ENCODE peak calls at places on chromosomes 11 and 22, in six cellular contexts. X is IMR-90, I is PC-3, A is colonic mucosa, W is neural progenitor cell, J is fibroblast of lung. K is an unnamed sample.

GRCh38 chr11:61603667-61604066 is 22.8 kb upstream of the SYT7 start:
- DNase-seq in X (no peak), I (no peak), A (no peak), W (no peak), J (no peak), K (no peak)

GRCh38 chr22:37303821-37304274 is 21.5 kb downstream of the CYTH4 start:
- DNase-seq in X (peak), I (peak), A (no peak), W (no peak), J (peak), K (peak)

GRCh38 chr11:130106381-130106780 is 36.7 kb downstream of the APLP2 start:
- DNase-seq in X (no peak), I (no peak), A (no peak), W (no peak), J (no peak), K (no peak)

GRCh38 chr11:126118806-126119205 is 56.1 kb upstream of the CDON start:
- DNase-seq in X (no peak), I (no peak), A (no peak), W (no peak), J (no peak), K (no peak)

GRCh38 chr22:36329217-36330078 is 58.3 kb downstream of the MYH9 start:
- DNase-seq in X (peak), I (peak), A (peak), W (peak), J (peak), K (peak)

GRCh38 chr11:31809857-31810778 is 1.0 kb downstream of the PAX6 start:
- DNase-seq in X (peak), I (peak), A (no peak), W (peak), J (peak), K (peak)

GRCh38 chr11:44506375-44507016 is 59.0 kb upstream of the CD82 start:
- DNase-seq in X (no peak), I (peak), A (no peak), W (no peak), J (no peak), K (no peak)

GRCh38 chr11:120543816-120544215 is 32.3 kb downstream of the GRIK4 start:
- DNase-seq in X (no peak), I (no peak), A (no peak), W (no peak), J (no peak), K (no peak)

GRCh38 chr11:12005476-12005875 is 3.0 kb downstream of the DKK3 start:
- DNase-seq in X (peak), I (peak), A (no peak), W (no peak), J (peak), K (peak)

GRCh38 chr11:131056036-131056435 is 139.8 kb upstream of the SNX19 start:
- DNase-seq in X (no peak), I (no peak), A (no peak), W (no peak), J (no peak), K (no peak)

GRCh38 chr11:78946945-78947914 is 372.6 kb upstream of the NARS2 start:
- DNase-seq in X (no peak), I (peak), A (no peak), W (no peak), J (no peak), K (no peak)

GRCh38 chr11:47766363-47767227 is 546 bp downstream of the FNBP4 start:
- DNase-seq in X (peak), I (peak), A (peak), W (peak), J (peak), K (peak)

GRCh38 chr11:116035972-116036371 is 531.8 kb upstream of the CADM1 start:
- DNase-seq in X (no peak), I (no peak), A (no peak), W (no peak), J (no peak), K (no peak)

GRCh38 chr11:115656684-115657083 is 152.5 kb upstream of the CADM1 start:
- DNase-seq in X (no peak), I (no peak), A (peak), W (no peak), J (no peak), K (no peak)

GRCh38 chr11:9203715-9204311 is 61.3 kb downstream of the DENND5A start:
- DNase-seq in X (no peak), I (no peak), A (no peak), W (peak), J (no peak), K (no peak)

GRCh38 chr22:33440756-33441155 is 382.6 kb upstream of the SYN3 start:
- DNase-seq in X (no peak), I (no peak), A (no peak), W (no peak), J (peak), K (no peak)

GRCh38 chr22:29457730-29458129 is 19.3 kb downstream of the RFPL1 start:
- DNase-seq in X (peak), I (peak), A (peak), W (peak), J (peak), K (peak)

GRCh38 chr11:97607301-97608000 is 1217.6 kb downstream of the JRKL start:
- DNase-seq in X (no peak), I (no peak), A (no peak), W (no peak), J (peak), K (no peak)

GRCh38 chr11:69449320-69450063 is 32.0 kb upstream of the LINC01488 start:
- DNase-seq in X (peak), I (no peak), A (no peak), W (no peak), J (peak), K (peak)

GRCh38 chr11:26044389-26044788 is 287.5 kb upstream of the ANO3 start:
- DNase-seq in X (no peak), I (no peak), A (no peak), W (no peak), J (no peak), K (no peak)

GRCh38 chr11:41301023-41301422 is 158.4 kb downstream of the LRRC4C start:
- DNase-seq in X (no peak), I (peak), A (no peak), W (no peak), J (no peak), K (no peak)

GRCh38 chr11:67252831-67253239 is 13.4 kb upstream of the GRK2 start:
- DNase-seq in X (peak), I (peak), A (no peak), W (peak), J (peak), K (peak)

GRCh38 chr11:106424111-106424510 is 346.6 kb downstream of the AASDHPPT start:
- DNase-seq in X (peak), I (peak), A (no peak), W (no peak), J (peak), K (peak)

GRCh38 chr11:119222308-119222707 is 16.2 kb downstream of the CBL start:
- DNase-seq in X (peak), I (peak), A (no peak), W (no peak), J (peak), K (peak)

GRCh38 chr22:45617948-45618347 is 53.7 kb upstream of the ATXN10 start:
- DNase-seq in X (no peak), I (no peak), A (no peak), W (no peak), J (no peak), K (no peak)

GRCh38 chr11:64765841-64766682 is 6.3 kb upstream of the PYGM start:
- DNase-seq in X (no peak), I (no peak), A (no peak), W (no peak), J (no peak), K (no peak)

GRCh38 chr22:27019827-27020226 is 362.4 kb downstream of the MIAT start:
- DNase-seq in X (no peak), I (no peak), A (no peak), W (no peak), J (no peak), K (no peak)

GRCh38 chr22:35915477-35916013 is 113.1 kb downstream of the RBFOX2 start:
- DNase-seq in X (peak), I (peak), A (no peak), W (peak), J (peak), K (peak)

GRCh38 chr11:113974741-113975470 is at the start of gene HTR3A:
- DNase-seq in X (no peak), I (peak), A (peak), W (peak), J (peak), K (peak)

DNA sequence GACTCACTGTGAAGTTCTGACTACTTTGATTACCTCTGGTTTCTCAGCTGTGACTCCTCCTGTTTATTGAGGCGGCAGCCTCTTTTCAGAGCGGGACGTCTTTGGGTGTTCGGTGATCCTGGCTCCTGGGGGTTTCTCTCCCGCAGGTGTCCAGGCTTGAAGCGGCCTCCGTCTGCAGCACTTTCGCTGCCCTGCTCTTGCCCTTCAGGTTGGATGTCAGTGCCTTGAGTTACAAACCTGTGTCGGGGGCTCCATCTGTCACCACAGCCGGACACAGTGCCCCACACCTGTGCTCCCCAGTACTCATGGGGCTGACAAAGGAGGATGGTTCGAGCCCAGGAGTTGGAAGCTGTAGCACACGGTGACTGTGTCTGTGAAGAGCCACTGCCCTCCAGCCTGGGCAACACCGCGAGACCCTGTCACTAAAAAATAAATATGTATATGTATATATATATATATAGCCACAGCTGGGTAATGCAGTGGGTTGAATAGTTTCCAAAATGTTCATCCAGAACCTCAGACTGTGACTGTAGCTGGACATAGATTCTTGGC is 104.1 kb downstream of the BRD1 start:
- DNase-seq in X (no peak), I (no peak), A (no peak), W (no peak), J (no peak), K (no peak)
- H3K9ac ChIP-seq in X (no peak), I (no peak), A (no peak), W (no peak), J (no peak), K (no peak)

DNA sequence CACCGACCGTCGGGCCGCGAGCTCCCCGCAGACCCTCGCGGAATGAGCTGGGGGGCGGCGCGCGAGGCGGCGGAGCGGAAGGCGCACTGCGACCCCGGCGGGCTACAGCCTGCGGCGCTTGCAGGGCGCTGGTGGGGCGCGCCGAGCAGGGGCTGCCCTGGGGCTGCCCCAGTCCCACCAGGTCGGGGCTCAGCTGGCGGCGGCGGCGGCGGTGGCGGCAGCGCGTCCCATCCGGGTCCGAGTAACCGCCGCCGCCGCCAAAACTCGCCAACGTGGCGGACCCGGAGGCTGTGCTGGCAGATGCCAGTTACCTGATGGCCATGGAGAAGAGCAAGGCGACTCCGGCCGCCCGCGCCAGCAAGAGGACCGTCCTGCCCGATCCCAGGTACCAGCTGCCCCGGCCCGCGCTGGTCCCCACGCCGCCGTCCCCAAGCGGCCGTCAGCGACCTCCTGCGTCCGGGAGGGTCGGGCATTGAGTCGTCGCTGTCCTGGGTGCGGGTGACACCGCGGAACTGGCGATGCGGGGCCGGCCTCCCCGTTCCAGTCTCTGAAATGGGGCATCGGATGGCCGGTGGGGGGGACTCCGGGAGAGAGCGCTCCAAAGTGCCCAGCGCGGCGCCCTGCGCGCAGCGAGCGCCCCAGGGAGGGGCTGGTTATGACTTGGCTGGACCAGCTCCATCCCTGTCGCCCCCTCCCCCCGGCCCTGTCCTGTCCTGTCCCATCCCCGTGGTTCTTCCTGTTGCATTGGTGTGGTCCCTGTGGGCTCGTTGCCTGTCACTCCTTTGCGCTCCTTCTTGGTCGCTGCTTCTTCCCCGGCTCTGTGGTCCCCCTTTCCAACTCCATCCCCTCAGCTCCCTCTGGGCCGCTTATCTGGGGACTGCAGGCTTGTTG is 63.5 kb downstream of the CRYBB2 start:
- DNase-seq in X (no peak), I (no peak), A (no peak), W (peak), J (no peak), K (no peak)
- H3K9ac ChIP-seq in X (no peak), I (no peak), A (no peak), W (no peak), J (no peak), K (no peak)

GRCh38 chr11:1448166-1448825 is 38.3 kb downstream of the MOB2 start:
- DNase-seq in X (no peak), I (no peak), A (no peak), W (no peak), J (no peak), K (no peak)
- H3K9ac ChIP-seq in X (no peak), I (no peak), A (no peak), W (no peak), J (no peak), K (no peak)

GRCh38 chr22:22957090-22957489 is 69.5 kb downstream of the IGLL5 start:
- DNase-seq in X (no peak), I (no peak), A (no peak), W (no peak), J (no peak), K (no peak)
- H3K9ac ChIP-seq in X (no peak), I (no peak), A (no peak), W (no peak), J (no peak), K (no peak)

DNA sequence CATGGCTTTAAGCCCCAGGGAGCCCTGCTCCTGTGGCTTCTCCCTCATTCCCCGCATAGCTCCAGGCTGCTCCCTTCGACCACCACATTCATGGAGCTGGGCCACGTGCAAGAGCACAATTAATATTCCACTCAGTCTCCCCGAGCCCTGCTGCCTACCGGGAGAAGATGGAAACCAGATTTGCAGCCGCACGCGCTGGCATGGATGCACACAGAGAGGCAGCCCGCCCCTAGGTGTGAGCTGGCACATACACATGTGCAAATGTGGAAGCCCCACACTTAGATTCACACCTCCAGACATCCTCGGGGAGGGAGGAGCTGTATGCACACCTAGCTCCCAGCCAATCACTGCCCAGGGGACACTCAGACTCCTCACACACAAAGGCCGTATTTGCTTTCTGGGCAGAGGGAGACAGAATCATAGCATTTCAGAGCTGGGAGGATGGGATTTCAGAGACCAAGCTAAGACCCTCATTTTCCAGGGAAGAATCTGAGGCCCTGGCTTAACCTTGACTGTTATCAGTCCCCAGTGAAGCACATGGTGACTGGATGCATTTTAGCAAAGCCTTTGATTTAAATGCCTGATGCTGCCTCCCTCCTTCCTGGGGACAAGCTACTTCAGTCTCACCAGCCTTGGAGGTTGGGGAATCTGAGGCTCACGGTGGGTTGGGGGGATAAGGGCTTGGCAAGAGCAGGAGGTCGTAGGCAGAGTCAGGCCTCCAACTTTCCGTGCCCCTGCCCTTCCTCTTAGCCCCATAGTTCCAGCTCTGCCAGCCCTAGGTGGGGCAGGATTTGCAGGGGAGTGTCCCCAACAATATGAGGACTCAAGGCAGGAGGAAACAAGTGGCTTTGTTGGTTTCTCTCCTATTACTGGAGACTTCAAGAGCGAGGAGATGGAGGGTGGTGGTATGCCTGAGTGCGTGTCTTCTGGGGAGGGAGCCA is 5.3 kb upstream of the CREB3L1 start:
- DNase-seq in X (no peak), I (no peak), A (peak), W (no peak), J (no peak), K (no peak)
- H3K9ac ChIP-seq in X (peak), I (no peak), A (no peak), W (no peak), J (no peak), K (peak)

DNA sequence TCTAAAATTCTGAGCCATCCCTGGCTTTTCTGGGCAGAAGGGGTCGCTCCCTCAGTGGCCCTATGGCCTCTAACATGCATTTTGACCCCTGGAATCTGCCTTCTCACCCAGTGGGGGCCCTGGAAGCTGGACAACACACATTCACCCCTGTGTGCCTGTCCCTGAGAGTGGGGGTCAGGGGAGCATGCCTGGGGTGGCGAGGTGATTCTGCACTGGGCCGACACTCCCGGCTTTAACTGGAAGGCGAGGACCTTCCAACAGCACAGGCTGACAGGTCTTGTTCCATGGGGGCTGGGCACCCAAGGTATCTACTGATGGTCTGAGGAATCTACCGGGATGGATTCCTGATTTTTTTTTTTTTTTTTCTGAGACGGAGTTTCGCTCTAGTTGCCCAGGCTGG is 10.7 kb downstream of the PPM1F start:
- DNase-seq in X (no peak), I (no peak), A (no peak), W (no peak), J (no peak), K (peak)
- H3K9ac ChIP-seq in X (no peak), I (peak), A (no peak), W (no peak), J (no peak), K (peak)

GRCh38 chr22:19878461-19879247 is 24.0 kb upstream of the GNB1L start:
- DNase-seq in X (peak), I (no peak), A (no peak), W (no peak), J (peak), K (no peak)
- H3K9ac ChIP-seq in X (no peak), I (no peak), A (no peak), W (no peak), J (no peak), K (no peak)

DNA sequence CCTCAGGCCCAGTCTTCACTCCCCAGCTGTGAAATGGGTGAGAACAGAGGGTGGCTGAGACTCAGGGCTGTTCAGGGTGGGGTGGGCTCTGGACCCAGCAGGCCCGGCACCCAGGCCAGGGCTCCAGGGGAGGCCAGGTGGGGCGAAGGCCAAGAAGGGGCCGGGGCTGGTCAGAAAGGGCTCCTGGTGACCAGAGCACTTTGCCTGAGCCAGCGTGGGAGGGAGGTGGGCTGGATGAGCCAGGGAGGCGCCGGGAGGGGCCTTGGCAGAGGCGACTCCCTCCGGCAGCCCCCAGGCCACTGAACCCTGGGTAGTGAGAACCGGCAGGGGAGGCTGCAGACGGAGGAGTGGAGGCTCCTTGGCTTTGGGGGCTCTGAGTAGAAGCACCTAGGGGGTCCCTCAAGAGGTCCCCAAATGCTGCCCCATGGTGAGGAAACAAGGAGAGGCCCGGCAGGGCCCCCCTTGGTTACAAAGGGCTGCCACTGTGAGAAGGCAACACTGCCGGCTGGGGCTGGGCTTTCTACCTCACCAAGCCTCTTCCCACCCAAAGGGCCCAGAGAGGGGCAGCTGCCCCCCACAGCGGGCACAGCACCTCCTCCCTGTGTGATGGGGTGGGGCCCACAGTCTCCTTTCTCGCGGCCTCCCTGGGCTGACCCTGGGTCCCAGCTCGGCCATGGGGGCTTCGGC is 17.1 kb downstream of the PRR33 start:
- DNase-seq in X (no peak), I (no peak), A (no peak), W (no peak), J (no peak), K (no peak)
- H3K9ac ChIP-seq in X (no peak), I (no peak), A (peak), W (no peak), J (no peak), K (peak)

GRCh38 chr11:117200813-117201515 is 1.8 kb downstream of the TAGLN start:
- DNase-seq in X (peak), I (no peak), A (no peak), W (no peak), J (no peak), K (peak)
- H3K9ac ChIP-seq in X (peak), I (no peak), A (peak), W (no peak), J (peak), K (peak)